ENCODE peak calls at places on chromosomes 16 and 17, in seven cellular contexts. One of them, this sample, is unnamed.

GRCh38 chr17:21330436-21331160 is 45.6 kb upstream of the KCNJ12 start:
- DNase-seq in endodermal cell: no peak
- DNase-seq in WTC11: no peak
- DNase-seq in RWPE1: no peak
- DNase-seq in choroid plexus epithelial cell: no peak
- DNase-seq in AG04450: no peak
- DNase-seq in GM20000: no peak
- DNase-seq in this sample: no peak

GRCh38 chr17:42387663-42388380 is 420 bp downstream of the STAT3 start:
- DNase-seq in choroid plexus epithelial cell: peak
- DNase-seq in AG04450: no peak
- DNase-seq in RWPE1: peak
- DNase-seq in WTC11: peak
- DNase-seq in GM20000: peak
- DNase-seq in endodermal cell: peak
- DNase-seq in this sample: no peak

GRCh38 chr17:41393294-41393693 is 4.1 kb downstream of the KRT31 start:
- DNase-seq in WTC11: no peak
- DNase-seq in AG04450: no peak
- DNase-seq in endodermal cell: peak
- DNase-seq in GM20000: no peak
- DNase-seq in RWPE1: no peak
- DNase-seq in choroid plexus epithelial cell: peak
- DNase-seq in this sample: no peak

GRCh38 chr17:16872836-16873653 is 98.9 kb downstream of the TNFRSF13B start:
- DNase-seq in WTC11: peak
- DNase-seq in GM20000: peak
- DNase-seq in choroid plexus epithelial cell: peak
- DNase-seq in RWPE1: peak
- DNase-seq in AG04450: no peak
- DNase-seq in endodermal cell: peak
- DNase-seq in this sample: peak

GRCh38 chr16:88688013-88688778 is 1.9 kb upstream of the SNAI3 start:
- DNase-seq in endodermal cell: peak
- DNase-seq in choroid plexus epithelial cell: no peak
- DNase-seq in GM20000: no peak
- DNase-seq in AG04450: no peak
- DNase-seq in RWPE1: no peak
- DNase-seq in WTC11: no peak
- DNase-seq in this sample: no peak

GRCh38 chr16:49588061-49588460 is 214.5 kb downstream of the C16orf78 start:
- DNase-seq in choroid plexus epithelial cell: no peak
- DNase-seq in endodermal cell: peak
- DNase-seq in RWPE1: no peak
- DNase-seq in WTC11: peak
- DNase-seq in AG04450: no peak
- DNase-seq in GM20000: no peak
- DNase-seq in this sample: no peak

GRCh38 chr16:85524365-85524629 is 88.8 kb upstream of the GSE1 start:
- DNase-seq in WTC11: no peak
- DNase-seq in AG04450: no peak
- DNase-seq in endodermal cell: no peak
- DNase-seq in RWPE1: no peak
- DNase-seq in choroid plexus epithelial cell: no peak
- DNase-seq in GM20000: no peak
- DNase-seq in this sample: no peak

GRCh38 chr16:50881953-50882352 is 140.1 kb downstream of the CYLD start:
- DNase-seq in RWPE1: no peak
- DNase-seq in endodermal cell: peak
- DNase-seq in GM20000: no peak
- DNase-seq in AG04450: no peak
- DNase-seq in choroid plexus epithelial cell: no peak
- DNase-seq in WTC11: no peak
- DNase-seq in this sample: no peak

GRCh38 chr16:19718624-19718965 is 524 bp downstream of the IQCK start:
- DNase-seq in choroid plexus epithelial cell: peak
- DNase-seq in WTC11: peak
- DNase-seq in endodermal cell: no peak
- DNase-seq in GM20000: no peak
- DNase-seq in AG04450: no peak
- DNase-seq in RWPE1: peak
- DNase-seq in this sample: no peak

GRCh38 chr17:81710514-81711308 is 1.4 kb upstream of the SLC25A10 start:
- DNase-seq in AG04450: no peak
- DNase-seq in RWPE1: no peak
- DNase-seq in WTC11: no peak
- DNase-seq in choroid plexus epithelial cell: peak
- DNase-seq in GM20000: no peak
- DNase-seq in endodermal cell: peak
- DNase-seq in this sample: no peak
- TF ChIP-seq CTCF in AG04450: no peak
- TF ChIP-seq CTCF in RWPE1: no peak
- TF ChIP-seq CTCF in WTC11: no peak
- TF ChIP-seq CTCF in choroid plexus epithelial cell: peak
- TF ChIP-seq CTCF in GM20000: no peak
- TF ChIP-seq CTCF in endodermal cell: no peak
- TF ChIP-seq CTCF in this sample: no peak

GRCh38 chr16:1450218-1450617 is 5.9 kb upstream of the CCDC154 start:
- DNase-seq in RWPE1: no peak
- DNase-seq in GM20000: no peak
- DNase-seq in endodermal cell: peak
- DNase-seq in WTC11: peak
- DNase-seq in choroid plexus epithelial cell: no peak
- DNase-seq in AG04450: no peak
- DNase-seq in this sample: no peak
- TF ChIP-seq CTCF in RWPE1: no peak
- TF ChIP-seq CTCF in GM20000: no peak
- TF ChIP-seq CTCF in endodermal cell: peak
- TF ChIP-seq CTCF in WTC11: no peak
- TF ChIP-seq CTCF in choroid plexus epithelial cell: peak
- TF ChIP-seq CTCF in AG04450: no peak
- TF ChIP-seq CTCF in this sample: no peak

DNA sequence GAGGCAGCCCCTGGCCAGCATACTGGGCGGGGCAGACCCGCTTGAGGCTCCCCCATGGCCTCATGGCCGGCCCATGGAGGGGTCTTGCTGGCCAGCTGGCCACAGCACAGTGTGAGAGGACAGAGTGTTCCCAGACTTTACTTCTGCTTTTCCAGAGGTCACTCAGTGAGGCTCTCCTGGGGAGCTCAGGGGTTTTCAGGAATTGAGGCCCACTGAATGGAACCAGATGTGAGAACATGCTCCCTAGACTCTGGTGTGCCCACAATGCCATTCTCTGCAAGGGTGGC is 21.2 kb downstream of the ATP6V0D1 start:
- DNase-seq in choroid plexus epithelial cell: no peak
- DNase-seq in WTC11: no peak
- DNase-seq in RWPE1: no peak
- DNase-seq in endodermal cell: no peak
- DNase-seq in AG04450: no peak
- DNase-seq in GM20000: no peak
- DNase-seq in this sample: no peak
- TF ChIP-seq CTCF in choroid plexus epithelial cell: no peak
- TF ChIP-seq CTCF in WTC11: no peak
- TF ChIP-seq CTCF in RWPE1: no peak
- TF ChIP-seq CTCF in endodermal cell: no peak
- TF ChIP-seq CTCF in AG04450: no peak
- TF ChIP-seq CTCF in GM20000: no peak
- TF ChIP-seq CTCF in this sample: no peak

GRCh38 chr16:17930280-17930679 is 406.3 kb downstream of the NPIPA8 start:
- DNase-seq in WTC11: no peak
- DNase-seq in GM20000: no peak
- DNase-seq in choroid plexus epithelial cell: no peak
- DNase-seq in endodermal cell: peak
- DNase-seq in AG04450: no peak
- DNase-seq in RWPE1: no peak
- DNase-seq in this sample: no peak
- TF ChIP-seq CTCF in WTC11: no peak
- TF ChIP-seq CTCF in GM20000: no peak
- TF ChIP-seq CTCF in choroid plexus epithelial cell: no peak
- TF ChIP-seq CTCF in endodermal cell: peak
- TF ChIP-seq CTCF in AG04450: no peak
- TF ChIP-seq CTCF in RWPE1: no peak
- TF ChIP-seq CTCF in this sample: no peak